ENCODE peak calls at places on chromosomes 6 and 20, in nine cellular contexts. B, O, N, W, A, X, T, C and V are unnamed samples.

GRCh38 chr6:109073344-109074235 is 21.1 kb downstream of the SESN1 start:
- DNase-seq in X (peak; percentile 42), N (peak; percentile 60), W (peak; percentile 37), B (peak; percentile 58), T (peak; percentile 60), O (no peak), C (peak; percentile 77), A (no peak), V (peak; percentile 30)

GRCh38 chr20:62656205-62656918 is 14.1 kb downstream of the SLCO4A1 start:
- DNase-seq in X (no peak), O (peak; percentile 76), N (no peak), B (no peak), W (no peak), T (no peak), C (no peak), A (no peak), V (no peak)

GRCh38 chr6:14601490-14601889 is 483.9 kb downstream of the CD83 start:
- DNase-seq in W (no peak), B (no peak), N (no peak), A (no peak), C (no peak), X (no peak), T (no peak), O (no peak), V (no peak)

GRCh38 chr6:27864906-27865883 is 47.0 kb downstream of the OR2B2 start:
- DNase-seq in C (peak; percentile 72), A (peak; percentile 55), B (peak; percentile 85), X (peak; percentile 65), N (peak; percentile 77), O (peak; percentile 91), W (peak; percentile 97), T (peak; percentile 95), V (no peak)

GRCh38 chr6:44234101-44235090 is 11.0 kb downstream of the SLC29A1 start:
- DNase-seq in O (no peak), A (peak; percentile 83), W (peak; percentile 78), C (peak; percentile 68), N (peak; percentile 79), T (no peak), X (peak; percentile 89), B (peak; percentile 61), V (peak; percentile 88)

GRCh38 chr6:149935246-149935645 is 6.6 kb upstream of the ULBP2 start:
- DNase-seq in B (no peak), T (no peak), C (no peak), N (no peak), A (no peak), O (no peak), X (no peak), W (no peak), V (no peak)

GRCh38 chr6:44307217-44307616 is 5.9 kb downstream of the AARS2 start:
- DNase-seq in N (no peak), X (no peak), A (no peak), C (no peak), O (no peak), W (no peak), B (no peak), T (no peak), V (no peak)

GRCh38 chr6:82220167-82220566 is 27.4 kb downstream of the IBTK start:
- DNase-seq in B (no peak), O (no peak), W (no peak), N (no peak), A (no peak), T (no peak), X (no peak), C (no peak), V (no peak)

GRCh38 chr20:57958050-57958420 is 248.2 kb upstream of the PMEPA1 start:
- DNase-seq in X (no peak), W (no peak), B (no peak), A (no peak), O (no peak), T (no peak), N (no peak), C (no peak), V (no peak)

GRCh38 chr20:38651154-38651553 is 49.5 kb downstream of the ARHGAP40 start:
- DNase-seq in B (no peak), O (no peak), N (no peak), W (no peak), A (no peak), X (no peak), T (no peak), C (no peak), V (no peak)

GRCh38 chr6:52231411-52232127 is 12.7 kb downstream of the IL17F start:
- DNase-seq in C (peak; percentile 8), A (no peak), N (no peak), T (no peak), W (no peak), X (no peak), B (no peak), O (no peak), V (no peak)

DNA sequence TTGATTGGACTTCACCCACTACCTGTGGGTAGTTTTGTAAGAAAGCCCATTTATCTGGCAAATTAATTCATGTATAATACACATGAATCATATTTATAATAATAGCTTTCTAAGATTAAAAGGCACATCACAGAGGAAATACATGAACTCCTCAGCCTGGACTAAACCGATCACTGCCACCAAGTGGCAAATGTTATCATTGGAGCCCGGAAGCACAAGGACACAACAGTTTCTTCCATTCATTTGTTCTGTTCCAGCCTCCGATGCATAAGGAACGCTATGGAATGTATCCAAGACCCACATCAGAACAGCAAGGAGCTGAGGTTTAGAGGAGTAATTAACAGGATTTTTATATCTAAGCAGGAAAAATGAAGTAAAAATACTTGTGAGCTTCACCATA is 13.9 kb upstream of the IPCEF1 start:
- DNase-seq in A (no peak), N (peak; percentile 30), W (peak; percentile 34), C (peak; percentile 30), B (no peak), T (no peak), X (no peak), O (no peak), V (peak; percentile 46)
- TF ChIP-seq CTCF in A (no peak), N (peak; percentile 67), W (peak; percentile 44), C (peak; percentile 26), B (peak; percentile 25), T (peak; percentile 75), X (peak; percentile 41), O (peak; percentile 70), V (peak; percentile 62)

DNA sequence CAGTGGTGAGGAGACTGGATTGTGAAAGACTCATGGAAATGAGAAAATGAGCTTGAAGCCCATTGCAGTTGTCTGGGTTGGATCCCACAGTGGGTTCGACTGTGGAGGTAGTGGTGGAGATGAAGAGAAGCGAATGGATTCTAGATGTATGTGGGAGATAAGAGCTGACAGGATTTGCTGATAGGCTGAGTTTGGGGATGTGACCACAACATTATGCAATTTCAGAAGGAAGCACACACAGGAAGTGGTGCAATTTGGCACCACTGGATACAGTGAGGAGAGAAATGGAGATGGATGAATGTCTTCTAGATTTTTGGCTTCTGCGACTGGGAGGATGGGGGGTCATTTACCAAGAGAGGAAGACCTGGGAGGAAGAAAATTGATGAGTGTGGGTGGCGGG is 64.4 kb upstream of the MAFB start:
- DNase-seq in B (no peak), X (no peak), O (no peak), W (no peak), T (no peak), A (no peak), N (no peak), C (no peak), V (no peak)
- H3K9me3 ChIP-seq in B (no peaks in the 10 kb centered on the region), X (no peaks in the 10 kb centered on the region), O (no peaks in the 10 kb centered on the region), W (no peaks in the 10 kb centered on the region), T (no peaks in the 10 kb centered on the region), A (no peaks in the 10 kb centered on the region), N (no peaks in the 10 kb centered on the region), C (no peaks in the 10 kb centered on the region), V (no peaks in the 10 kb centered on the region)

GRCh38 chr20:34072778-34073177 is 39.3 kb downstream of the EIF2S2 start:
- DNase-seq in W (no peak), B (no peak), A (no peak), N (no peak), O (no peak), C (no peak), T (no peak), X (no peak), V (no peak)

GRCh38 chr20:34069341-34070078 is 42.5 kb downstream of the EIF2S2 start:
- DNase-seq in B (peak; percentile 81), O (no peak), T (peak; percentile 73), N (peak; percentile 73), X (peak; percentile 71), A (peak; percentile 83), C (peak; percentile 82), W (peak; percentile 56), V (peak; percentile 70)

GRCh38 chr20:34074101-34074760 is 37.8 kb downstream of the EIF2S2 start:
- DNase-seq in X (no peak), A (no peak), N (no peak), W (no peak), T (no peak), O (no peak), C (no peak), B (no peak), V (peak; percentile 62)

GRCh38 chr20:34070079-34070439 is 42.0 kb downstream of the EIF2S2 start:
- DNase-seq in T (no peak), O (no peak), B (no peak), X (no peak), C (no peak), N (no peak), W (no peak), A (no peak), V (no peak)

DNA sequence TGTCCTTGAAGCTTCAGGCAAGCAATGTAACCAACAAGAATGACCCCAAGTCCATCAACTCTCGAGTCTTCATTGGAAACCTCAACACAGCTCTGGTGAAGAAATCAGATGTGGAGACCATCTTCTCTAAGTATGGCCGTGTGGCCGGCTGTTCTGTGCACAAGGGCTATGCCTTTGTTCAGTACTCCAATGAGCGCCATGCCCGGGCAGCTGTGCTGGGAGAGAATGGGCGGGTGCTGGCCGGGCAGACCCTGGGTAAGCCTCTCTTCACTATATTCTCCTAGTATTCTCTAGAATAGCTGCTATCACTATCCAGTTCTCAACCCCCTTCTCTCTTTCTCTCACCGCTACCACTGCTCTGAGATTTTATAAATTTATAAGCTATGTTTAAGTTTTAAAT is 40.0 kb downstream of the EIF2S2 start:
- DNase-seq in W (no peak), T (no peak), O (no peak), A (no peak), C (no peak), X (no peak), B (no peak), N (no peak), V (no peak)
- H3K36me3 ChIP-seq in W (peaks cover 7% of the 10 kb centered on the region), T (no peaks in the 10 kb centered on the region), O (peaks cover 25% of the 10 kb centered on the region), A (no peaks in the 10 kb centered on the region), C (peaks cover 3% of the 10 kb centered on the region), X (no peaks in the 10 kb centered on the region), B (peaks cover 5% of the 10 kb centered on the region), N (peaks cover 17% of the 10 kb centered on the region), V (peaks cover 30% of the 10 kb centered on the region)

GRCh38 chr20:35267092-35267491 is 10.8 kb downstream of the MMP24OS start:
- DNase-seq in W (no peak), X (no peak), N (no peak), B (no peak), O (no peak), A (no peak), C (no peak), T (no peak), V (no peak)

GRCh38 chr20:35260426-35260825 is 17.5 kb downstream of the MMP24OS start:
- DNase-seq in X (no peak), T (no peak), O (no peak), B (no peak), N (no peak), C (no peak), W (no peak), A (no peak), V (no peak)

GRCh38 chr20:35269055-35269781 is 8.7 kb downstream of the MMP24OS start:
- DNase-seq in O (no peak), W (peak; percentile 29), B (peak; percentile 71), T (no peak), X (peak; percentile 43), A (peak; percentile 58), C (peak; percentile 86), N (peak; percentile 86), V (peak; percentile 85)

GRCh38 chr20:35263609-35264223 is 14.2 kb downstream of the MMP24OS start:
- DNase-seq in C (no peak), A (no peak), B (no peak), N (no peak), W (no peak), X (no peak), T (no peak), O (no peak), V (no peak)

GRCh38 chr20:35264755-35265154 is 13.2 kb downstream of the MMP24OS start:
- DNase-seq in X (no peak), A (no peak), W (peak; percentile 33), O (no peak), N (no peak), C (peak; percentile 47), T (no peak), B (no peak), V (peak; percentile 68)
- TF ChIP-seq CTCF in X (no peak), A (no peak), W (no peak), O (peak; percentile 46), N (peak; percentile 35), C (peak; percentile 9), T (no peak), B (no peak), V (peak; percentile 69)